ENCODE peak calls at places on chromosomes 11 and 22, in nine cellular contexts. One of them, this sample, is unnamed.

GRCh38 chr22:47031628-47031915 is 269.1 kb downstream of the TBC1D22A start:
- DNase-seq in upper lobe of right lung: peak; percentile 53
- DNase-seq in cardiac muscle cell: no peak
- DNase-seq in dorsolateral prefrontal cortex: no peak
- DNase-seq in AG10803: no peak
- DNase-seq in endothelial cell: no peak
- DNase-seq in CD4-positive, alpha-beta T cell: no peak
- DNase-seq in right lobe of liver: no peak
- DNase-seq in HFF-Myc: no peak
- DNase-seq in this sample: no peak

GRCh38 chr11:63532799-63533475 is 3.7 kb upstream of the PLAAT4 start:
- DNase-seq in upper lobe of right lung: no peak
- DNase-seq in cardiac muscle cell: no peak
- DNase-seq in dorsolateral prefrontal cortex: no peak
- DNase-seq in AG10803: no peak
- DNase-seq in endothelial cell: no peak
- DNase-seq in CD4-positive, alpha-beta T cell: no peak
- DNase-seq in right lobe of liver: no peak
- DNase-seq in HFF-Myc: no peak
- DNase-seq in this sample: no peak

GRCh38 chr11:77081381-77081851 is 14.6 kb downstream of the CAPN5 start:
- DNase-seq in upper lobe of right lung: peak; percentile 52
- DNase-seq in cardiac muscle cell: no peak
- DNase-seq in dorsolateral prefrontal cortex: no peak
- DNase-seq in AG10803: no peak
- DNase-seq in endothelial cell: no peak
- DNase-seq in CD4-positive, alpha-beta T cell: no peak
- DNase-seq in right lobe of liver: peak; percentile 38
- DNase-seq in HFF-Myc: no peak
- DNase-seq in this sample: peak; percentile 6

GRCh38 chr11:1197886-1198765 is 24.7 kb upstream of the MUC5B start:
- DNase-seq in upper lobe of right lung: peak; percentile 61
- DNase-seq in cardiac muscle cell: no peak
- DNase-seq in dorsolateral prefrontal cortex: no peak
- DNase-seq in AG10803: no peak
- DNase-seq in endothelial cell: no peak
- DNase-seq in CD4-positive, alpha-beta T cell: peak; percentile 3
- DNase-seq in right lobe of liver: peak; percentile 41
- DNase-seq in HFF-Myc: no peak
- DNase-seq in this sample: no peak

GRCh38 chr11:124041254-124041653 is at the start of gene OR10G7:
- DNase-seq in upper lobe of right lung: no peak
- DNase-seq in cardiac muscle cell: no peak
- DNase-seq in dorsolateral prefrontal cortex: no peak
- DNase-seq in AG10803: no peak
- DNase-seq in endothelial cell: no peak
- DNase-seq in CD4-positive, alpha-beta T cell: no peak
- DNase-seq in right lobe of liver: no peak
- DNase-seq in HFF-Myc: no peak
- DNase-seq in this sample: no peak

GRCh38 chr11:69700278-69701140 is 3.3 kb downstream of the FGF19 start:
- DNase-seq in upper lobe of right lung: peak; percentile 85
- DNase-seq in cardiac muscle cell: peak; percentile 89
- DNase-seq in dorsolateral prefrontal cortex: peak; percentile 45
- DNase-seq in AG10803: peak; percentile 39
- DNase-seq in endothelial cell: peak; percentile 62
- DNase-seq in CD4-positive, alpha-beta T cell: no peak
- DNase-seq in right lobe of liver: peak; percentile 85
- DNase-seq in HFF-Myc: no peak
- DNase-seq in this sample: no peak

GRCh38 chr22:22802346-22802970 is 85.2 kb upstream of the IGLL5 start:
- DNase-seq in upper lobe of right lung: no peak
- DNase-seq in cardiac muscle cell: no peak
- DNase-seq in dorsolateral prefrontal cortex: no peak
- DNase-seq in AG10803: no peak
- DNase-seq in endothelial cell: no peak
- DNase-seq in CD4-positive, alpha-beta T cell: peak; percentile 62
- DNase-seq in right lobe of liver: no peak
- DNase-seq in HFF-Myc: no peak
- DNase-seq in this sample: no peak

GRCh38 chr11:3043315-3043871 is 13.8 kb downstream of the CARS1 start:
- DNase-seq in upper lobe of right lung: no peak
- DNase-seq in cardiac muscle cell: no peak
- DNase-seq in dorsolateral prefrontal cortex: no peak
- DNase-seq in AG10803: peak; percentile 83
- DNase-seq in endothelial cell: no peak
- DNase-seq in CD4-positive, alpha-beta T cell: no peak
- DNase-seq in right lobe of liver: peak; percentile 97
- DNase-seq in HFF-Myc: no peak
- DNase-seq in this sample: no peak

GRCh38 chr22:49847751-49848689 is 5.6 kb upstream of the ZBED4 start:
- DNase-seq in upper lobe of right lung: peak; percentile 80
- DNase-seq in cardiac muscle cell: peak; percentile 38
- DNase-seq in dorsolateral prefrontal cortex: no peak
- DNase-seq in AG10803: no peak
- DNase-seq in endothelial cell: no peak
- DNase-seq in CD4-positive, alpha-beta T cell: no peak
- DNase-seq in right lobe of liver: no peak
- DNase-seq in HFF-Myc: no peak
- DNase-seq in this sample: no peak

GRCh38 chr11:45828996-45829395 is 18.3 kb upstream of the CRY2 start:
- DNase-seq in upper lobe of right lung: no peak
- DNase-seq in cardiac muscle cell: no peak
- DNase-seq in dorsolateral prefrontal cortex: no peak
- DNase-seq in AG10803: no peak
- DNase-seq in endothelial cell: no peak
- DNase-seq in CD4-positive, alpha-beta T cell: no peak
- DNase-seq in right lobe of liver: no peak
- DNase-seq in HFF-Myc: no peak
- DNase-seq in this sample: no peak

GRCh38 chr11:117643606-117644300 is 153.3 kb downstream of the DSCAML1 start:
- DNase-seq in upper lobe of right lung: peak; percentile 55
- DNase-seq in cardiac muscle cell: peak; percentile 77
- DNase-seq in dorsolateral prefrontal cortex: no peak
- DNase-seq in AG10803: no peak
- DNase-seq in endothelial cell: no peak
- DNase-seq in CD4-positive, alpha-beta T cell: no peak
- DNase-seq in right lobe of liver: no peak
- DNase-seq in HFF-Myc: no peak
- DNase-seq in this sample: no peak

GRCh38 chr11:132361011-132361550 is 990.7 kb downstream of the NTM start:
- DNase-seq in upper lobe of right lung: no peak
- DNase-seq in cardiac muscle cell: no peak
- DNase-seq in dorsolateral prefrontal cortex: no peak
- DNase-seq in AG10803: no peak
- DNase-seq in endothelial cell: no peak
- DNase-seq in CD4-positive, alpha-beta T cell: no peak
- DNase-seq in right lobe of liver: no peak
- DNase-seq in HFF-Myc: no peak
- DNase-seq in this sample: no peak

GRCh38 chr11:72331761-72332160 is 87.8 kb upstream of the PHOX2A start:
- DNase-seq in upper lobe of right lung: no peak
- DNase-seq in cardiac muscle cell: no peak
- DNase-seq in dorsolateral prefrontal cortex: no peak
- DNase-seq in AG10803: no peak
- DNase-seq in endothelial cell: no peak
- DNase-seq in CD4-positive, alpha-beta T cell: no peak
- DNase-seq in right lobe of liver: no peak
- DNase-seq in HFF-Myc: no peak
- DNase-seq in this sample: no peak

GRCh38 chr11:10413268-10413667 is 41.8 kb upstream of the AMPD3 start:
- DNase-seq in upper lobe of right lung: no peak
- DNase-seq in cardiac muscle cell: peak; percentile 14
- DNase-seq in dorsolateral prefrontal cortex: peak; percentile 68
- DNase-seq in AG10803: no peak
- DNase-seq in endothelial cell: no peak
- DNase-seq in CD4-positive, alpha-beta T cell: peak; percentile 61
- DNase-seq in right lobe of liver: no peak
- DNase-seq in HFF-Myc: no peak
- DNase-seq in this sample: no peak

DNA sequence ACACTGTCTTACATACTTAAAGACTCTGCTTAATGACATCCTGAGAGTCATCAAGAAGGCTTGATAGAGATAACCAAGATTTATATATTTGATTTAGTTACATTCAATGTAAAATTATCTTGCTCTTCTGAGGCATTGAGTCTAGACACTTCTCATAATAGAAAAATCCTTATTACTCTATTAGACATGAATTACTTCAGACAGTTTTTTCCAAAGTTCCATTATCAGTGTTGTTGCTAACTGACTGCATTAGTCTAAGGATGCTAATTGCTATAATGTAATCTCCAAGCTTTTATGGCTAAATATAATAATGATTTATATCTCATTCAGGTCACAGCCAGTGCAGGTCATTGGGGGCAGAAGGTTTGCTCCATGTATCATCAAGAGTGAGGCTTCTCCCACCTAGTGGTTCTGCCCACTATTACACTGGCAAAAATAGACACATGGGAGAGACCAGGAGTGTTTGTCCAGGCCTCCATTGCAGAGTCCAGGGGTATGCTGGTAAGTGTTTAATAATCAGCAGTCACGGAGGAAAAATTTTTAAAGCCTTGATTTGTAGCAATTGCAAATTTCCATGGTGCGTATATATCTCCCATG is 377.2 kb upstream of the DDI1 start:
- DNase-seq in upper lobe of right lung: no peak
- DNase-seq in cardiac muscle cell: peak; percentile 16
- DNase-seq in dorsolateral prefrontal cortex: no peak
- DNase-seq in AG10803: peak; percentile 25
- DNase-seq in endothelial cell: peak; percentile 35
- DNase-seq in CD4-positive, alpha-beta T cell: no peak
- DNase-seq in right lobe of liver: no peak
- DNase-seq in HFF-Myc: no peak
- DNase-seq in this sample: no peak
- TF ChIP-seq CTCF in upper lobe of right lung: no peak
- TF ChIP-seq CTCF in cardiac muscle cell: peak; percentile 46
- TF ChIP-seq CTCF in dorsolateral prefrontal cortex: no peak
- TF ChIP-seq CTCF in AG10803: peak; percentile 59
- TF ChIP-seq CTCF in endothelial cell: peak; percentile 63
- TF ChIP-seq CTCF in CD4-positive, alpha-beta T cell: no peak
- TF ChIP-seq CTCF in right lobe of liver: no peak
- TF ChIP-seq CTCF in HFF-Myc: peak; percentile 42
- TF ChIP-seq CTCF in this sample: no peak

GRCh38 chr11:67371549-67372231 is 1.7 kb downstream of the CLCF1 start:
- DNase-seq in upper lobe of right lung: peak; percentile 77
- DNase-seq in cardiac muscle cell: peak; percentile 47
- DNase-seq in dorsolateral prefrontal cortex: no peak
- DNase-seq in AG10803: peak; percentile 59
- DNase-seq in endothelial cell: peak; percentile 53
- DNase-seq in CD4-positive, alpha-beta T cell: no peak
- DNase-seq in right lobe of liver: no peak
- DNase-seq in HFF-Myc: no peak
- DNase-seq in this sample: no peak

GRCh38 chr11:67371199-67371548 is 2.2 kb downstream of the CLCF1 start:
- DNase-seq in upper lobe of right lung: no peak
- DNase-seq in cardiac muscle cell: no peak
- DNase-seq in dorsolateral prefrontal cortex: no peak
- DNase-seq in AG10803: no peak
- DNase-seq in endothelial cell: no peak
- DNase-seq in CD4-positive, alpha-beta T cell: no peak
- DNase-seq in right lobe of liver: no peak
- DNase-seq in HFF-Myc: no peak
- DNase-seq in this sample: no peak

GRCh38 chr11:67369275-67369674 is 4.1 kb downstream of the CLCF1 start:
- DNase-seq in upper lobe of right lung: no peak
- DNase-seq in cardiac muscle cell: no peak
- DNase-seq in dorsolateral prefrontal cortex: no peak
- DNase-seq in AG10803: no peak
- DNase-seq in endothelial cell: no peak
- DNase-seq in CD4-positive, alpha-beta T cell: no peak
- DNase-seq in right lobe of liver: no peak
- DNase-seq in HFF-Myc: no peak
- DNase-seq in this sample: no peak

GRCh38 chr11:67369801-67370284 is 3.6 kb downstream of the CLCF1 start:
- DNase-seq in upper lobe of right lung: no peak
- DNase-seq in cardiac muscle cell: no peak
- DNase-seq in dorsolateral prefrontal cortex: no peak
- DNase-seq in AG10803: no peak
- DNase-seq in endothelial cell: no peak
- DNase-seq in CD4-positive, alpha-beta T cell: no peak
- DNase-seq in right lobe of liver: no peak
- DNase-seq in HFF-Myc: no peak
- DNase-seq in this sample: no peak

DNA sequence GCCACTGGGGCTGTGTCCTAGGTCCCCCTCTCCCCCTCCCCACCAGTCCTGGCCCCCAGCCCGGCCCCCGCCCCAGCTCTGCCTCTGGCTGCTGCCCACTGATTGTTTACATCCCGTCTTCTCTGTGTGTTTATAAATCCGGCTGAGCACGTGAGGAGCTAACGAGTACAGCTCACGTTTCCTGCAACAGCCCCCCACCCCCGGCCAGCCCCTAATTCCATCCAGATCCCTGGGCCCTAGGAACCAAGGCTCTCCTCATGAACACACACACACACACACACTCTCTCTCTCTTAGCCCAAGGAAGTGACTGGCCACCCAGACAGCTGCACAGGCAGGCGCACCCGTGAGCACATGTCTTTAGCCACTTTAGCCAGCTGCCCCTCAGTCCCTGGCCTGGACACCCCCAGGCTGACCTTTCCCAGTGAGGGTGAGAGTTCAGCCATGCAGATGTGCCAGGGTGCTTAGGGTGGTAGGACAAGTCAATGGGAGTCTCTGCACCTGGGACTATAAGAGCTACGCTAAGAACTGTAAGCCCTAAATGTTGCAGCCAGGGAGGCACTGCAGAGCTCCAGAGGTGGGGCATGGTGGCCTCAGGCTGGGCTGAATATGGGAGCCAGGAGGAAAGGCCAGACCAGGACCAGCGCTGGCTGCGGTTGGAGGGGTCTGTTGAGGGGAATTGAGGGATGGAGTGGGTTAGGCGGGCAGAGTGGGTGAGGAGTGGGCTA is 2.9 kb downstream of the CLCF1 start:
- DNase-seq in upper lobe of right lung: no peak
- DNase-seq in cardiac muscle cell: no peak
- DNase-seq in dorsolateral prefrontal cortex: no peak
- DNase-seq in AG10803: no peak
- DNase-seq in endothelial cell: no peak
- DNase-seq in CD4-positive, alpha-beta T cell: no peak
- DNase-seq in right lobe of liver: no peak
- DNase-seq in HFF-Myc: no peak
- DNase-seq in this sample: no peak
- TF ChIP-seq CTCF in upper lobe of right lung: no peak
- TF ChIP-seq CTCF in cardiac muscle cell: no peak
- TF ChIP-seq CTCF in dorsolateral prefrontal cortex: no peak
- TF ChIP-seq CTCF in AG10803: no peak
- TF ChIP-seq CTCF in endothelial cell: no peak
- TF ChIP-seq CTCF in CD4-positive, alpha-beta T cell: no peak
- TF ChIP-seq CTCF in right lobe of liver: no peak
- TF ChIP-seq CTCF in HFF-Myc: no peak
- TF ChIP-seq CTCF in this sample: no peak

GRCh38 chr11:113884361-113884836 is 9.0 kb upstream of the USP28 start:
- DNase-seq in upper lobe of right lung: no peak
- DNase-seq in cardiac muscle cell: no peak
- DNase-seq in dorsolateral prefrontal cortex: no peak
- DNase-seq in AG10803: peak; percentile 40
- DNase-seq in endothelial cell: no peak
- DNase-seq in CD4-positive, alpha-beta T cell: no peak
- DNase-seq in right lobe of liver: no peak
- DNase-seq in HFF-Myc: no peak
- DNase-seq in this sample: no peak
- TF ChIP-seq CTCF in upper lobe of right lung: no peak
- TF ChIP-seq CTCF in cardiac muscle cell: no peak
- TF ChIP-seq CTCF in dorsolateral prefrontal cortex: no peak
- TF ChIP-seq CTCF in AG10803: peak; percentile 13
- TF ChIP-seq CTCF in endothelial cell: no peak
- TF ChIP-seq CTCF in CD4-positive, alpha-beta T cell: no peak
- TF ChIP-seq CTCF in right lobe of liver: no peak
- TF ChIP-seq CTCF in HFF-Myc: no peak
- TF ChIP-seq CTCF in this sample: no peak

GRCh38 chr11:130145975-130146776 is 13.4 kb upstream of the ST14 start:
- DNase-seq in upper lobe of right lung: peak; percentile 86
- DNase-seq in cardiac muscle cell: no peak
- DNase-seq in dorsolateral prefrontal cortex: no peak
- DNase-seq in AG10803: no peak
- DNase-seq in endothelial cell: peak; percentile 34
- DNase-seq in CD4-positive, alpha-beta T cell: no peak
- DNase-seq in right lobe of liver: no peak
- DNase-seq in HFF-Myc: no peak
- DNase-seq in this sample: no peak
- TF ChIP-seq CTCF in upper lobe of right lung: peak; percentile 42
- TF ChIP-seq CTCF in cardiac muscle cell: peak; percentile 11
- TF ChIP-seq CTCF in dorsolateral prefrontal cortex: no peak
- TF ChIP-seq CTCF in AG10803: no peak
- TF ChIP-seq CTCF in endothelial cell: no peak
- TF ChIP-seq CTCF in CD4-positive, alpha-beta T cell: no peak
- TF ChIP-seq CTCF in right lobe of liver: peak; percentile 26
- TF ChIP-seq CTCF in HFF-Myc: peak; percentile 8
- TF ChIP-seq CTCF in this sample: no peak